ENCODE peak calls at places on chromosomes 7 and 10, in ten cellular contexts. E is stimulated activated CD4-positive, alpha-beta T cell treated with anti-CD3 and anti-CD28 coated beads, Interleukin-12 subunit alpha, Interleukin-12 subunit beta, amount 100 ng/mL, for 4 hours; S is astrocyte of the spinal cord; T is GDM1; A is renal cortical epithelial cell; K is WERI-Rb-1; I is stimulated activated naive B cell treated with anti-CD40 and anti-IgM and Interleukin-4, amounts not matched to agents 10 μg/mL and 1 μg/mL and 100 μg/mL, for 72 hours; W is activated naive CD8-positive, alpha-beta T cell treated with anti-CD3 and anti-CD28 coated beads, Interleukin-2, amount 50 U/mL, for 16 hours; R is glomerular endothelial cell; Q is naive thymus-derived CD4-positive, alpha-beta T cell. H is an unnamed sample.

GRCh38 chr7:159197066-159197975 is 52.7 kb upstream of the VIPR2 start:
- DNase-seq in E (peak), T (peak), I (no peak), Q (peak), A (no peak), R (no peak), K (no peak), S (no peak), W (no peak), H (no peak)

GRCh38 chr7:98569606-98570337 is 47.3 kb upstream of the NPTX2 start:
- DNase-seq in A (no peak), I (no peak), R (peak), Q (no peak), K (no peak), T (no peak), W (no peak), S (no peak), E (no peak), H (no peak)

GRCh38 chr10:78972947-78973900 is 95.5 kb upstream of the ZMIZ1 start:
- DNase-seq in A (peak), Q (peak), R (peak), T (peak), W (peak), I (peak), S (peak), E (peak), K (peak), H (peak)

GRCh38 chr10:95601116-95601719 is 40.0 kb upstream of the SORBS1 start:
- DNase-seq in T (peak), W (no peak), E (peak), Q (peak), K (peak), I (peak), S (peak), R (peak), A (peak), H (peak)

GRCh38 chr10:133166828-133167692 is 7.0 kb downstream of the KNDC1 start:
- DNase-seq in R (no peak), W (no peak), A (no peak), K (no peak), Q (no peak), E (no peak), S (no peak), T (no peak), I (no peak), H (no peak)

GRCh38 chr7:15686209-15686956 is at the start of gene MEOX2:
- DNase-seq in K (peak), R (no peak), Q (no peak), I (no peak), W (no peak), T (no peak), E (no peak), A (peak), S (peak), H (peak)

GRCh38 chr7:93890041-93890463 is 501 bp downstream of the TFPI2 start:
- DNase-seq in K (peak), A (peak), R (no peak), W (no peak), Q (no peak), I (peak), E (no peak), S (peak), T (no peak), H (no peak)

GRCh38 chr7:77327067-77327931 is 88.8 kb downstream of the GSAP start:
- DNase-seq in T (peak), S (peak), W (no peak), E (no peak), I (no peak), K (no peak), R (no peak), Q (no peak), A (peak), H (peak)

GRCh38 chr7:138738114-138738513 is 37.0 kb upstream of the SVOPL start:
- DNase-seq in T (no peak), K (no peak), W (no peak), Q (no peak), E (no peak), I (no peak), S (no peak), R (no peak), A (peak), H (no peak)

GRCh38 chr10:131937832-131938231 is 37.0 kb downstream of the PPP2R2D start:
- DNase-seq in W (no peak), T (no peak), S (no peak), Q (no peak), A (peak), I (no peak), R (no peak), K (no peak), E (no peak), H (no peak)

GRCh38 chr10:123134058-123134914 is 1.5 kb upstream of the HMX3 start:
- DNase-seq in W (no peak), A (no peak), T (no peak), S (no peak), R (no peak), K (no peak), E (no peak), Q (no peak), I (no peak), H (no peak)

GRCh38 chr10:93039721-93040120 is 20.9 kb upstream of the CYP26C1 start:
- DNase-seq in E (no peak), W (no peak), Q (no peak), K (no peak), I (peak), S (peak), T (peak), R (no peak), A (peak), H (no peak)

GRCh38 chr7:727104-727805 is at the start of gene PRKAR1B:
- DNase-seq in E (peak), I (peak), A (no peak), K (peak), S (no peak), T (no peak), R (no peak), Q (no peak), W (peak), H (peak)

GRCh38 chr10:80443531-80443974 is 10.6 kb upstream of the TSPAN14 start:
- DNase-seq in S (no peak), K (peak), T (peak), W (no peak), A (peak), Q (peak), E (no peak), R (no peak), I (no peak), H (peak)

GRCh38 chr7:41994046-41994745 is 242.8 kb downstream of the GLI3 start:
- DNase-seq in A (no peak), W (no peak), K (no peak), R (no peak), S (no peak), I (no peak), E (no peak), T (no peak), Q (no peak), H (no peak)

GRCh38 chr10:17980796-17981195 is 29.1 kb downstream of the SLC39A12 start:
- DNase-seq in K (no peak), I (no peak), E (no peak), W (no peak), Q (no peak), S (no peak), A (no peak), T (no peak), R (no peak), H (no peak)

GRCh38 chr10:117603726-117604125 is 61.2 kb downstream of the EMX2 start:
- DNase-seq in K (no peak), E (no peak), I (no peak), S (no peak), A (no peak), T (no peak), W (no peak), Q (no peak), R (no peak), H (no peak)

GRCh38 chr10:104333728-104334373 is 4.4 kb downstream of the ITPRIP start:
- DNase-seq in R (no peak), S (peak), E (no peak), T (no peak), I (no peak), A (no peak), Q (no peak), K (no peak), W (no peak), H (no peak)

GRCh38 chr7:73822319-73823173 is 8.2 kb upstream of the CLDN4 start:
- DNase-seq in W (no peak), T (no peak), A (peak), Q (no peak), S (peak), E (no peak), R (no peak), I (no peak), K (peak), H (peak)

GRCh38 chr7:68147621-68148238 is 1151.1 kb downstream of the TYW1 start:
- DNase-seq in W (no peak), S (no peak), Q (no peak), A (no peak), E (no peak), R (no peak), T (no peak), K (no peak), I (no peak), H (no peak)

GRCh38 chr10:33073641-33074410 is 115.8 kb upstream of the ITGB1 start:
- DNase-seq in S (no peak), W (no peak), I (no peak), T (no peak), Q (no peak), A (no peak), K (no peak), E (no peak), R (no peak), H (no peak)

GRCh38 chr7:151792671-151793070 is 84.2 kb downstream of the PRKAG2 start:
- DNase-seq in T (no peak), A (no peak), Q (no peak), S (no peak), W (no peak), K (no peak), E (no peak), I (no peak), R (no peak), H (no peak)

GRCh38 chr10:12022580-12023257 is 19.9 kb downstream of the UPF2 start:
- DNase-seq in Q (peak), A (no peak), E (no peak), W (no peak), K (no peak), T (no peak), S (no peak), R (no peak), I (no peak), H (no peak)

GRCh38 chr7:17444673-17445072 is 146.2 kb downstream of the AHR start:
- DNase-seq in T (no peak), I (no peak), K (no peak), S (peak), W (no peak), E (no peak), A (peak), Q (no peak), R (peak), H (no peak)

GRCh38 chr10:89373916-89374711 is 3.7 kb upstream of the IFIT1B start:
- DNase-seq in A (peak), Q (no peak), S (peak), I (no peak), K (no peak), R (peak), E (no peak), T (no peak), W (no peak), H (peak)

GRCh38 chr10:68406111-68406814 is 814 bp downstream of the RUFY2 start:
- DNase-seq in A (peak), K (peak), T (peak), W (no peak), I (peak), Q (no peak), E (peak), R (no peak), S (peak), H (peak)

H was measured in MG63.